ENCODE peak calls at places on chromosomes 5 and 9, in four cellular contexts. V is HCT116, O is K562, N is Panc1. K is an unnamed sample.

GRCh38 chr9:88291056-88291455 is 97.2 kb upstream of the SPIN1 start:
- DNase-seq in V (no peak), O (no peak), N (no peak), K (no peak)

GRCh38 chr9:125485471-125485870 is 221.5 kb downstream of the MAPKAP1 start:
- DNase-seq in V (no peak), O (no peak), N (no peak), K (no peak)

GRCh38 chr5:133514456-133514855 is 97.9 kb downstream of the FSTL4 start:
- DNase-seq in V (no peak), O (no peak), N (no peak), K (no peak)

GRCh38 chr5:127041571-127041970 is 11.2 kb upstream of the MARCHF3 start:
- DNase-seq in V (no peak), O (no peak), N (no peak), K (no peak)

GRCh38 chr5:647311-647710 is 35.2 kb downstream of the CEP72 start:
- DNase-seq in V (no peak), O (no peak), N (no peak), K (no peak)

GRCh38 chr5:42377496-42377895 is 45.7 kb upstream of the GHR start:
- DNase-seq in V (no peak), O (no peak), N (no peak), K (no peak)

GRCh38 chr5:39670391-39670790 is 245.6 kb upstream of the DAB2 start:
- DNase-seq in V (no peak), O (no peak), N (no peak), K (no peak)

GRCh38 chr9:26973989-26974388 is 17.8 kb downstream of the IFT74 start:
- DNase-seq in V (no peak), O (no peak), N (no peak), K (no peak)

GRCh38 chr9:111040494-111040893 is 2.2 kb upstream of the LPAR1 start:
- DNase-seq in V (no peak), O (no peak), N (no peak), K (no peak)

GRCh38 chr9:68802525-68803015 is 97.5 kb downstream of the PIP5K1B start:
- DNase-seq in V (no peak), O (no peak), N (no peak), K (no peak)

GRCh38 chr9:133978226-133979123 is 13.6 kb downstream of the VAV2 start:
- DNase-seq in V (no peak), O (no peak), N (no peak), K (peak; percentile 93)

GRCh38 chr9:115170674-115171073 is 52.7 kb upstream of the TNC start:
- DNase-seq in V (peak; percentile 48), O (no peak), N (no peak), K (no peak)

GRCh38 chr5:124025306-124025705 is 513.3 kb downstream of the CSNK1G3 start:
- DNase-seq in V (no peak), O (no peak), N (no peak), K (no peak)

GRCh38 chr9:128892223-128892892 is 10.4 kb downstream of the LRRC8A start:
- DNase-seq in V (no peak), O (peak; percentile 55), N (no peak), K (no peak)

GRCh38 chr9:133836818-133837217 is 98.7 kb upstream of the SARDH start:
- DNase-seq in V (no peak), O (no peak), N (no peak), K (no peak)

GRCh38 chr5:65102826-65103673 is 334.3 kb downstream of the CWC27 start:
- DNase-seq in V (no peak), O (no peak), N (no peak), K (peak; percentile 35)

GRCh38 chr9:129898205-129898604 is 62.9 kb downstream of the USP20 start:
- DNase-seq in V (no peak), O (no peak), N (no peak), K (no peak)

GRCh38 chr9:136328622-136329041 is 1.3 kb downstream of the GPSM1 start:
- DNase-seq in V (no peak), O (no peak), N (no peak), K (no peak)

GRCh38 chr5:82375488-82376294 is 97.5 kb upstream of the RPS23 start:
- DNase-seq in V (no peak), O (no peak), N (no peak), K (peak; percentile 47)

GRCh38 chr5:109877670-109878045 is 187.9 kb downstream of the MAN2A1 start:
- DNase-seq in V (no peak), O (no peak), N (peak; percentile 77), K (no peak)

GRCh38 chr9:136826703-136827582 is 15.3 kb upstream of the AJM1 start:
- DNase-seq in V (no peak), O (no peak), N (no peak), K (no peak)

GRCh38 chr5:28523416-28523815 is 1485.0 kb upstream of the CDH9 start:
- DNase-seq in V (no peak), O (no peak), N (no peak), K (no peak)

GRCh38 chr5:92841604-92842155 is 739.3 kb downstream of the NR2F1-AS1 start:
- DNase-seq in V (no peak), O (no peak), N (no peak), K (no peak)

GRCh38 chr5:137836997-137837396 is 30.7 kb upstream of the MYOT start:
- DNase-seq in V (no peak), O (no peak), N (no peak), K (no peak)

GRCh38 chr5:142296914-142297417 is 27.9 kb downstream of the SPRY4 start:
- DNase-seq in V (no peak), O (no peak), N (no peak), K (peak; percentile 77)

GRCh38 chr5:88734191-88734640 is 148.8 kb downstream of the MEF2C start:
- DNase-seq in V (no peak), O (peak; percentile 11), N (no peak), K (no peak)

GRCh38 chr5:37771203-37771611 is 68.6 kb downstream of the GDNF start:
- DNase-seq in V (no peak), O (no peak), N (no peak), K (no peak)

GRCh38 chr9:115035872-115036612 is 81.9 kb downstream of the TNC start:
- DNase-seq in V (peak; percentile 32), O (no peak), N (no peak), K (no peak)

GRCh38 chr9:136089697-136090045 is 5.4 kb downstream of the NACC2 start:
- DNase-seq in V (no peak), O (peak; percentile 17), N (no peak), K (no peak)

GRCh38 chr9:37978983-37979382 is 75.1 kb upstream of the SLC25A51 start:
- DNase-seq in V (no peak), O (no peak), N (no peak), K (no peak)

GRCh38 chr9:129001504-129002325 is 26.4 kb downstream of the SH3GLB2 start:
- DNase-seq in V (no peak), O (no peak), N (no peak), K (no peak)

GRCh38 chr5:32182463-32183081 is 8.5 kb upstream of the GOLPH3 start:
- DNase-seq in V (no peak), O (no peak), N (no peak), K (no peak)

GRCh38 chr5:159331099-159331973 is 1.0 kb upstream of the IL12B start:
- DNase-seq in V (no peak), O (peak; percentile 80), N (no peak), K (no peak)

GRCh38 chr5:116395178-116395577 is 179.4 kb downstream of the SEMA6A start:
- DNase-seq in V (no peak), O (no peak), N (no peak), K (no peak)

GRCh38 chr5:180922932-180923331 is 24.0 kb downstream of the BTNL8 start:
- DNase-seq in V (no peak), O (no peak), N (no peak), K (no peak)

GRCh38 chr9:133938670-133939258 is 53.4 kb downstream of the VAV2 start:
- DNase-seq in V (no peak), O (no peak), N (no peak), K (no peak)

GRCh38 chr5:78896128-78896527 is 89.0 kb downstream of the ARSB start:
- DNase-seq in V (no peak), O (no peak), N (no peak), K (no peak)

GRCh38 chr9:129602598-129603415 is 18.1 kb downstream of the C9orf50 start:
- DNase-seq in V (no peak), O (no peak), N (no peak), K (no peak)

GRCh38 chr5:10863763-10864383 is 102.8 kb upstream of the DAP start:
- DNase-seq in V (peak; percentile 45), O (peak; percentile 90), N (peak; percentile 32), K (peak; percentile 33)

GRCh38 chr5:111234125-111234524 is 9.9 kb downstream of the CAMK4 start:
- DNase-seq in V (no peak), O (no peak), N (no peak), K (no peak)
- TF ChIP-seq TCF7L2 in V (no peak), O (no peak), N (no peak), K (no peak)

GRCh38 chr9:131812116-131812790 is 72.4 kb upstream of the RAPGEF1 start:
- DNase-seq in V (no peak), O (no peak), N (no peak), K (no peak)
- TF ChIP-seq TCF7L2 in V (no peak), O (no peak), N (no peak), K (no peak)

DNA sequence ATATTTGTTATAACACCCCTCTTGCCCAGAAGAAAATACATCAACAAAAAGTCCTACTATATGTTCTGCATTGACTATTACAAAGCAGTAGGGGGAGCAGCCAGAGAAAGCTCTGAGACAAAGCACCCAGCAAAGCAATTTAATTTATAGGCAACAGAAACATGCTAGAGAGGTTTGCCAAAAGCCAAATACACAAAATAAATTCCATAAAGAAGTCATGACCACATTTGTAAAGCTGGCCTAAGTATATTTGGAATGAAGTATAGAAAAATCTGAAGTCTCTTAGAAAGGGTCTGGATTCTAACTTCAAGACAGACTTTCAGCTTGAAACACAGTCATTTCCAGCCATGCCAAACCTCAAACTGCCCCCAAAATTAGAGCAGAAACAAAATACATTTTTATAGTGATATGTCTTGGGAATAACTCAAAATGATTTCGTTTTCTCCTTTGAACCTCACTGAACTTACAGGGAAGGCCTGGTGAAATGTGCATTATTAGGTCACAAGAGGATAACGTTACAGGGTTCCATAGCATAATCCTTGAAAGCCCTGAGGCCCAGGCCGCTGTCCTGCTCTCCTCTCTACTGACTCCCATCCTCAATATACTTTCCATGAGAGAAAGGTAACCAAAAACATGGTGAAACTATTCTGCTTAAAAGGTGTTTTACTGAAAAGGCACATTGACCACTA is 451.8 kb downstream of the RAB3C start:
- DNase-seq in V (no peak), O (no peak), N (no peak), K (no peak)
- TF ChIP-seq TCF7L2 in V (no peak), O (no peak), N (no peak), K (no peak)

DNA sequence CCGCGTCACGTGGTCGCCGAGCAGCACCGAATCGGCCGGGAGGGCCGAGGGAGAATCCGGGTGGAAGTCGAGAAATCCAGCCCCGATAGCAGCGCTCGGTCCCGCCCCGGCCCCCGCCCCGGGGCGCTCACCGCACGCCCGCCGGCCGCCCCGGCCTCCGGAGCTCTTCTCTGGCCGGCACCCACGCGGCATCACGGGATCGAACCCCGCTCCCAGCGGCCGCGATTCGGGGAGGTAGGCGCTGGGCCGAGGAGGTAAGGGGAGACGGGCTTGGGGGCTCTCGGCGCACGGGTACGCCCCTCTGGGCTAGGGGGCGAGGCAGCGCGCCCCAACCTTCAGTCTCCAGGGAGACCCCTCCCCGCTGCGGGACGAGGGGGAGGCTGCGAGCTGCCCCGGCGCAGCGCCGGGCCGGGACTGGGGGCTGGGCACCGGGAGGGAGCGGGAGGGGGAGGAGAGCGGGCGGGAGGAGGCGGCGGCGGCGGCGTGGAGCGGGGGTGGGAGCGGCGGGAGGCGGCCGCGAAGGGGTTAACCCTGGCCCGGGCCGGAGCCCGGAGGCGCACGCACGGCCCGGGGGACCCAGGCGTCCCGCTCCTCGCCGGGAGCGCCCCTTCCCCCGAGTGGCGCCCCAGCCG is 22.0 kb upstream of the NDST1 start:
- DNase-seq in V (no peak), O (peak; percentile 83), N (no peak), K (no peak)
- TF ChIP-seq TCF7L2 in V (no peak), O (no peak), N (no peak), K (no peak)